ENCODE peak calls at places on chromosomes 11 and 22, in ten cellular contexts. L, B, D, N, K, E, V, G, X and O are unnamed samples.

GRCh38 chr11:69342588-69343330 is 48.8 kb downstream of the MYEOV start:
- DNase-seq in L (no peak), B (no peak), D (no peak), N (no peak), K (no peak), E (no peak), V (no peak), G (no peak), X (no peak), O (no peak)

GRCh38 chr22:36659762-36660509 is 43.6 kb downstream of the CACNG2 start:
- DNase-seq in L (peak), B (peak), D (peak), N (peak), K (no peak), E (peak), V (peak), G (peak), X (peak), O (no peak)

GRCh38 chr22:23696326-23696851 is 5.6 kb downstream of the RGL4 start:
- DNase-seq in L (no peak), B (no peak), D (no peak), N (no peak), K (peak), E (peak), V (no peak), G (peak), X (no peak), O (peak)

GRCh38 chr22:35174398-35174797 is 82.9 kb upstream of the HMGXB4 start:
- DNase-seq in L (no peak), B (no peak), D (no peak), N (no peak), K (no peak), E (no peak), V (no peak), G (no peak), X (no peak), O (no peak)

GRCh38 chr11:69471329-69472052 is 10.0 kb upstream of the LINC01488 start:
- DNase-seq in L (no peak), B (no peak), D (peak), N (no peak), K (no peak), E (peak), V (no peak), G (no peak), X (peak), O (no peak)

GRCh38 chr11:72864692-72865655 is 50.8 kb downstream of the ATG16L2 start:
- DNase-seq in L (no peak), B (no peak), D (no peak), N (no peak), K (no peak), E (peak), V (no peak), G (no peak), X (peak), O (no peak)

GRCh38 chr11:65780770-65781151 is at the start of gene AP5B1:
- DNase-seq in L (peak), B (no peak), D (peak), N (peak), K (peak), E (peak), V (peak), G (no peak), X (peak), O (peak)

GRCh38 chr11:92675810-92676209 is 293.6 kb upstream of the MTNR1B start:
- DNase-seq in L (no peak), B (no peak), D (no peak), N (no peak), K (no peak), E (no peak), V (no peak), G (no peak), X (no peak), O (no peak)

GRCh38 chr11:86061483-86061882 is 7.4 kb downstream of the PICALM start:
- DNase-seq in L (no peak), B (no peak), D (no peak), N (no peak), K (no peak), E (no peak), V (no peak), G (no peak), X (no peak), O (no peak)

GRCh38 chr22:46063861-46064235 is 86.5 kb upstream of the PPARA start:
- DNase-seq in L (no peak), B (no peak), D (peak), N (no peak), K (no peak), E (no peak), V (no peak), G (no peak), X (peak), O (no peak)

GRCh38 chr22:46539169-46539568 is 1.7 kb upstream of the CELSR1 start:
- DNase-seq in L (no peak), B (no peak), D (no peak), N (no peak), K (no peak), E (no peak), V (peak), G (no peak), X (no peak), O (no peak)

GRCh38 chr11:130480166-130480565 is 31.7 kb downstream of the ADAMTS15 start:
- DNase-seq in L (no peak), B (no peak), D (no peak), N (no peak), K (no peak), E (peak), V (no peak), G (no peak), X (no peak), O (no peak)

GRCh38 chr22:48576333-48577013 is 1251.2 kb downstream of the BRD1 start:
- DNase-seq in L (peak), B (no peak), D (peak), N (no peak), K (no peak), E (no peak), V (no peak), G (no peak), X (no peak), O (no peak)

GRCh38 chr22:49767355-49768062 is 60.2 kb downstream of the BRD1 start:
- DNase-seq in L (peak), B (peak), D (peak), N (no peak), K (peak), E (peak), V (peak), G (peak), X (peak), O (peak)

GRCh38 chr11:75966546-75967287 is 151.7 kb downstream of the UVRAG start:
- DNase-seq in L (no peak), B (peak), D (no peak), N (no peak), K (no peak), E (peak), V (peak), G (no peak), X (no peak), O (no peak)

GRCh38 chr11:18563090-18563730 is 25.3 kb downstream of the UEVLD start:
- DNase-seq in L (no peak), B (no peak), D (no peak), N (no peak), K (no peak), E (no peak), V (no peak), G (no peak), X (no peak), O (no peak)

GRCh38 chr11:87301785-87302540 is 264.2 kb downstream of the TMEM135 start:
- DNase-seq in L (no peak), B (no peak), D (no peak), N (peak), K (no peak), E (no peak), V (no peak), G (no peak), X (no peak), O (no peak)

GRCh38 chr11:57648791-57649735 is 649 bp downstream of the YPEL4 start:
- DNase-seq in L (no peak), B (no peak), D (peak), N (no peak), K (no peak), E (peak), V (no peak), G (no peak), X (no peak), O (no peak)

GRCh38 chr11:71151561-71151960 is 100.8 kb downstream of the SHANK2 start:
- DNase-seq in L (no peak), B (no peak), D (no peak), N (no peak), K (no peak), E (no peak), V (no peak), G (no peak), X (no peak), O (no peak)

GRCh38 chr11:43920598-43921419 is 21.6 kb upstream of the C11orf96 start:
- DNase-seq in L (no peak), B (peak), D (no peak), N (no peak), K (no peak), E (peak), V (peak), G (no peak), X (peak), O (no peak)

GRCh38 chr11:67289651-67290479 is 762 bp downstream of the ANKRD13D start:
- DNase-seq in L (no peak), B (no peak), D (peak), N (no peak), K (no peak), E (no peak), V (no peak), G (no peak), X (peak), O (no peak)

GRCh38 chr11:12975149-12975548 is 34.0 kb upstream of the RASSF10 start:
- DNase-seq in L (no peak), B (no peak), D (no peak), N (no peak), K (no peak), E (peak), V (no peak), G (no peak), X (no peak), O (no peak)

GRCh38 chr11:6568191-6568918 is 35.1 kb downstream of the RRP8 start:
- DNase-seq in L (no peak), B (no peak), D (peak), N (no peak), K (no peak), E (peak), V (peak), G (no peak), X (peak), O (no peak)

GRCh38 chr22:50712341-50713007 is 25.5 kb upstream of the ACR start:
- DNase-seq in L (peak), B (no peak), D (no peak), N (no peak), K (no peak), E (no peak), V (no peak), G (no peak), X (peak), O (no peak)

GRCh38 chr11:12581923-12582322 is 92.3 kb upstream of the TEAD1 start:
- DNase-seq in L (no peak), B (peak), D (peak), N (no peak), K (no peak), E (peak), V (peak), G (no peak), X (no peak), O (no peak)

GRCh38 chr11:82233211-82233610 is 500.5 kb downstream of the FAM181B start:
- DNase-seq in L (no peak), B (no peak), D (no peak), N (no peak), K (no peak), E (no peak), V (no peak), G (no peak), X (no peak), O (no peak)

GRCh38 chr11:71421392-71421950 is 26.7 kb downstream of the DHCR7 start:
- DNase-seq in L (no peak), B (no peak), D (no peak), N (no peak), K (no peak), E (no peak), V (no peak), G (no peak), X (no peak), O (no peak)

GRCh38 chr11:24623121-24623520 is 126.3 kb downstream of the LUZP2 start:
- DNase-seq in L (no peak), B (no peak), D (no peak), N (no peak), K (no peak), E (peak), V (no peak), G (no peak), X (no peak), O (no peak)

GRCh38 chr11:128174465-128175101 is 412.8 kb downstream of the ETS1 start:
- DNase-seq in L (no peak), B (no peak), D (no peak), N (no peak), K (no peak), E (peak), V (no peak), G (no peak), X (no peak), O (no peak)

GRCh38 chr22:47884775-47885174 is 1122.3 kb downstream of the TBC1D22A start:
- DNase-seq in L (no peak), B (no peak), D (no peak), N (no peak), K (no peak), E (no peak), V (no peak), G (no peak), X (no peak), O (no peak)

GRCh38 chr22:45996241-45997076 is 19.5 kb upstream of the WNT7B start:
- DNase-seq in L (no peak), B (no peak), D (peak), N (no peak), K (no peak), E (peak), V (no peak), G (no peak), X (peak), O (no peak)

GRCh38 chr11:128575956-128576340 is 11.4 kb downstream of the ETS1 start:
- DNase-seq in L (no peak), B (no peak), D (no peak), N (no peak), K (no peak), E (peak), V (peak), G (peak), X (no peak), O (no peak)